ENCODE peak calls at places on chromosomes 2 and 18, in five cellular contexts. One of them, this sample, is unnamed.

GRCh38 chr2:239121600-239122012 is 273.7 kb downstream of the TWIST2 start:
- DNase-seq in T-helper 1 cell: no peak
- DNase-seq in midbrain: peak; percentile 87
- DNase-seq in heart right ventricle: peak; percentile 36
- DNase-seq in stimulated activated CD8-positive, alpha-beta memory T cell treated with anti-CD3 and anti-CD28 coated beads, Interleukin-12 subunit alpha, Interleukin-12 subunit beta, amount 100 ng/mL, for 4 hours: no peak
- DNase-seq in this sample: peak; percentile 91

GRCh38 chr2:69490486-69490885 is 53.3 kb upstream of the NFU1 start:
- DNase-seq in stimulated activated CD8-positive, alpha-beta memory T cell treated with anti-CD3 and anti-CD28 coated beads, Interleukin-12 subunit alpha, Interleukin-12 subunit beta, amount 100 ng/mL, for 4 hours: no peak
- DNase-seq in T-helper 1 cell: no peak
- DNase-seq in heart right ventricle: no peak
- DNase-seq in midbrain: no peak
- DNase-seq in this sample: no peak

GRCh38 chr2:132521321-132521720 is 104.7 kb downstream of the GPR39 start:
- DNase-seq in stimulated activated CD8-positive, alpha-beta memory T cell treated with anti-CD3 and anti-CD28 coated beads, Interleukin-12 subunit alpha, Interleukin-12 subunit beta, amount 100 ng/mL, for 4 hours: no peak
- DNase-seq in T-helper 1 cell: no peak
- DNase-seq in heart right ventricle: no peak
- DNase-seq in midbrain: no peak
- DNase-seq in this sample: no peak

GRCh38 chr18:13531681-13532325 is 194.6 kb downstream of the FAM210A start:
- DNase-seq in stimulated activated CD8-positive, alpha-beta memory T cell treated with anti-CD3 and anti-CD28 coated beads, Interleukin-12 subunit alpha, Interleukin-12 subunit beta, amount 100 ng/mL, for 4 hours: no peak
- DNase-seq in midbrain: no peak
- DNase-seq in T-helper 1 cell: no peak
- DNase-seq in heart right ventricle: no peak
- DNase-seq in this sample: no peak

GRCh38 chr2:148459300-148459891 is 185.2 kb upstream of the EPC2 start:
- DNase-seq in stimulated activated CD8-positive, alpha-beta memory T cell treated with anti-CD3 and anti-CD28 coated beads, Interleukin-12 subunit alpha, Interleukin-12 subunit beta, amount 100 ng/mL, for 4 hours: no peak
- DNase-seq in heart right ventricle: no peak
- DNase-seq in midbrain: no peak
- DNase-seq in T-helper 1 cell: no peak
- DNase-seq in this sample: no peak

GRCh38 chr2:57516740-57517340 is 529.8 kb upstream of the VRK2 start:
- DNase-seq in heart right ventricle: no peak
- DNase-seq in midbrain: peak; percentile 77
- DNase-seq in stimulated activated CD8-positive, alpha-beta memory T cell treated with anti-CD3 and anti-CD28 coated beads, Interleukin-12 subunit alpha, Interleukin-12 subunit beta, amount 100 ng/mL, for 4 hours: no peak
- DNase-seq in T-helper 1 cell: no peak
- DNase-seq in this sample: peak; percentile 80

GRCh38 chr2:68719912-68720311 is 14.7 kb upstream of the ARHGAP25 start:
- DNase-seq in T-helper 1 cell: no peak
- DNase-seq in heart right ventricle: no peak
- DNase-seq in stimulated activated CD8-positive, alpha-beta memory T cell treated with anti-CD3 and anti-CD28 coated beads, Interleukin-12 subunit alpha, Interleukin-12 subunit beta, amount 100 ng/mL, for 4 hours: no peak
- DNase-seq in midbrain: no peak
- DNase-seq in this sample: no peak

GRCh38 chr2:158291544-158292175 is 164.9 kb downstream of the CCDC148 start:
- DNase-seq in midbrain: no peak
- DNase-seq in heart right ventricle: no peak
- DNase-seq in T-helper 1 cell: no peak
- DNase-seq in stimulated activated CD8-positive, alpha-beta memory T cell treated with anti-CD3 and anti-CD28 coated beads, Interleukin-12 subunit alpha, Interleukin-12 subunit beta, amount 100 ng/mL, for 4 hours: no peak
- DNase-seq in this sample: no peak

GRCh38 chr18:51811883-51812282 is 528.1 kb upstream of the DCC start:
- DNase-seq in T-helper 1 cell: no peak
- DNase-seq in heart right ventricle: no peak
- DNase-seq in midbrain: no peak
- DNase-seq in stimulated activated CD8-positive, alpha-beta memory T cell treated with anti-CD3 and anti-CD28 coated beads, Interleukin-12 subunit alpha, Interleukin-12 subunit beta, amount 100 ng/mL, for 4 hours: no peak
- DNase-seq in this sample: no peak

GRCh38 chr2:113103958-113104627 is 23.3 kb upstream of the IL1RN start:
- DNase-seq in T-helper 1 cell: no peak
- DNase-seq in stimulated activated CD8-positive, alpha-beta memory T cell treated with anti-CD3 and anti-CD28 coated beads, Interleukin-12 subunit alpha, Interleukin-12 subunit beta, amount 100 ng/mL, for 4 hours: no peak
- DNase-seq in heart right ventricle: no peak
- DNase-seq in midbrain: no peak
- DNase-seq in this sample: no peak

GRCh38 chr18:37042381-37042780 is 213.5 kb downstream of the KIAA1328 start:
- DNase-seq in heart right ventricle: no peak
- DNase-seq in midbrain: no peak
- DNase-seq in T-helper 1 cell: no peak
- DNase-seq in stimulated activated CD8-positive, alpha-beta memory T cell treated with anti-CD3 and anti-CD28 coated beads, Interleukin-12 subunit alpha, Interleukin-12 subunit beta, amount 100 ng/mL, for 4 hours: no peak
- DNase-seq in this sample: no peak

GRCh38 chr18:44036500-44036899 is 644.2 kb upstream of the SETBP1 start:
- DNase-seq in stimulated activated CD8-positive, alpha-beta memory T cell treated with anti-CD3 and anti-CD28 coated beads, Interleukin-12 subunit alpha, Interleukin-12 subunit beta, amount 100 ng/mL, for 4 hours: no peak
- DNase-seq in heart right ventricle: peak; percentile 8
- DNase-seq in T-helper 1 cell: no peak
- DNase-seq in midbrain: peak; percentile 1
- DNase-seq in this sample: no peak

GRCh38 chr2:133843091-133843490 is 274.8 kb upstream of the NCKAP5 start:
- DNase-seq in midbrain: no peak
- DNase-seq in heart right ventricle: no peak
- DNase-seq in stimulated activated CD8-positive, alpha-beta memory T cell treated with anti-CD3 and anti-CD28 coated beads, Interleukin-12 subunit alpha, Interleukin-12 subunit beta, amount 100 ng/mL, for 4 hours: no peak
- DNase-seq in T-helper 1 cell: no peak
- DNase-seq in this sample: no peak

GRCh38 chr2:237904806-237905599 is 45.6 kb downstream of the RAMP1 start:
- DNase-seq in T-helper 1 cell: no peak
- DNase-seq in heart right ventricle: peak; percentile 74
- DNase-seq in midbrain: no peak
- DNase-seq in stimulated activated CD8-positive, alpha-beta memory T cell treated with anti-CD3 and anti-CD28 coated beads, Interleukin-12 subunit alpha, Interleukin-12 subunit beta, amount 100 ng/mL, for 4 hours: no peak
- DNase-seq in this sample: peak; percentile 77

GRCh38 chr2:168311265-168311925 is 64.0 kb upstream of the STK39 start:
- DNase-seq in midbrain: no peak
- DNase-seq in T-helper 1 cell: no peak
- DNase-seq in stimulated activated CD8-positive, alpha-beta memory T cell treated with anti-CD3 and anti-CD28 coated beads, Interleukin-12 subunit alpha, Interleukin-12 subunit beta, amount 100 ng/mL, for 4 hours: no peak
- DNase-seq in heart right ventricle: no peak
- DNase-seq in this sample: no peak

GRCh38 chr2:11563784-11564666 is 30.2 kb downstream of the GREB1 start:
- DNase-seq in T-helper 1 cell: no peak
- DNase-seq in heart right ventricle: no peak
- DNase-seq in midbrain: no peak
- DNase-seq in stimulated activated CD8-positive, alpha-beta memory T cell treated with anti-CD3 and anti-CD28 coated beads, Interleukin-12 subunit alpha, Interleukin-12 subunit beta, amount 100 ng/mL, for 4 hours: no peak
- DNase-seq in this sample: no peak

GRCh38 chr2:109448946-109449788 is 164.6 kb downstream of the SEPTIN10 start:
- DNase-seq in heart right ventricle: peak; percentile 71
- DNase-seq in T-helper 1 cell: no peak
- DNase-seq in stimulated activated CD8-positive, alpha-beta memory T cell treated with anti-CD3 and anti-CD28 coated beads, Interleukin-12 subunit alpha, Interleukin-12 subunit beta, amount 100 ng/mL, for 4 hours: no peak
- DNase-seq in midbrain: no peak
- DNase-seq in this sample: peak; percentile 60

GRCh38 chr18:34077599-34077998 is 147.1 kb downstream of the NOL4 start:
- DNase-seq in midbrain: no peak
- DNase-seq in stimulated activated CD8-positive, alpha-beta memory T cell treated with anti-CD3 and anti-CD28 coated beads, Interleukin-12 subunit alpha, Interleukin-12 subunit beta, amount 100 ng/mL, for 4 hours: no peak
- DNase-seq in T-helper 1 cell: no peak
- DNase-seq in heart right ventricle: no peak
- DNase-seq in this sample: no peak

GRCh38 chr2:205865794-205866490 is 183.6 kb downstream of the NRP2 start:
- DNase-seq in stimulated activated CD8-positive, alpha-beta memory T cell treated with anti-CD3 and anti-CD28 coated beads, Interleukin-12 subunit alpha, Interleukin-12 subunit beta, amount 100 ng/mL, for 4 hours: no peak
- DNase-seq in midbrain: no peak
- DNase-seq in heart right ventricle: no peak
- DNase-seq in T-helper 1 cell: no peak
- DNase-seq in this sample: peak; percentile 28

GRCh38 chr2:12918841-12919445 is 202.2 kb downstream of the TRIB2 start:
- DNase-seq in heart right ventricle: peak; percentile 63
- DNase-seq in T-helper 1 cell: no peak
- DNase-seq in stimulated activated CD8-positive, alpha-beta memory T cell treated with anti-CD3 and anti-CD28 coated beads, Interleukin-12 subunit alpha, Interleukin-12 subunit beta, amount 100 ng/mL, for 4 hours: no peak
- DNase-seq in midbrain: peak; percentile 33
- DNase-seq in this sample: peak; percentile 10